ENCODE peak calls at places on chromosomes 6 and 20, in four cellular contexts. W is T47D; F is activated T-cell treated with anti-CD3 and anti-CD28 coated beads, Interleukin-2, amount 50 U/mL, for 72 hours; C is left lung. Z is an unnamed sample.

GRCh38 chr6:25005010-25005409 is 69.2 kb upstream of the RIPOR2 start:
- DNase-seq in W (no peak), F (no peak), C (no peak), Z (no peak)

GRCh38 chr6:161434921-161435411 is 161.1 kb upstream of the AGPAT4 start:
- DNase-seq in W (no peak), F (no peak), C (no peak), Z (peak)

GRCh38 chr6:105484238-105485161 is 81.6 kb upstream of the PREP start:
- DNase-seq in W (no peak), F (no peak), C (no peak), Z (peak)

GRCh38 chr20:52191436-52192295 is at the start of gene ZFP64:
- DNase-seq in C (peak), F (peak), W (peak), Z (peak)

GRCh38 chr20:48733296-48733790 is 94.5 kb downstream of the PREX1 start:
- DNase-seq in C (no peak), W (peak), F (no peak), Z (peak)

GRCh38 chr6:125918681-125919566 is 37.6 kb upstream of the HINT3 start:
- DNase-seq in C (no peak), W (no peak), F (peak), Z (peak)

GRCh38 chr20:63152322-63153253 is 63.3 kb downstream of the YTHDF1 start:
- DNase-seq in C (peak), F (no peak), W (no peak), Z (no peak)

GRCh38 chr6:31851485-31851832 is 11.2 kb downstream of the NEU1 start:
- DNase-seq in F (no peak), C (no peak), W (no peak), Z (no peak)

GRCh38 chr20:20303742-20304141 is 64.2 kb upstream of the INSM1 start:
- DNase-seq in W (no peak), C (no peak), F (no peak), Z (peak)

GRCh38 chr6:133290926-133291325 is 49.8 kb downstream of the EYA4 start:
- DNase-seq in W (no peak), C (no peak), F (no peak), Z (no peak)

GRCh38 chr6:157064502-157064901 is 258.8 kb downstream of the TMEM242 start:
- DNase-seq in C (no peak), W (no peak), F (no peak), Z (no peak)

GRCh38 chr20:33211817-33212424 is 5.2 kb upstream of the BPIFA3 start:
- DNase-seq in C (no peak), F (peak), W (peak), Z (peak)

GRCh38 chr6:31568537-31568961 is 3.5 kb upstream of the LTA start:
- DNase-seq in W (no peak), F (peak), C (no peak), Z (no peak)

GRCh38 chr20:35698298-35699126 is 640 bp downstream of the NFS1 start:
- DNase-seq in W (no peak), C (no peak), F (no peak), Z (peak)

GRCh38 chr6:96700931-96701330 is 136.3 kb downstream of the GPR63 start:
- DNase-seq in W (no peak), C (no peak), F (no peak), Z (no peak)

GRCh38 chr6:95143408-95144180 is 433.7 kb upstream of the MANEA start:
- DNase-seq in F (no peak), W (no peak), C (no peak), Z (no peak)

GRCh38 chr20:45945678-45946148 is 11.2 kb downstream of the PCIF1 start:
- DNase-seq in F (no peak), C (peak), W (no peak), Z (no peak)

GRCh38 chr6:75368151-75368779 is 83.7 kb upstream of the TMEM30A start:
- DNase-seq in F (no peak), C (no peak), W (peak), Z (no peak)

GRCh38 chr6:112501705-112502104 is 154.6 kb downstream of the RFPL4B start:
- DNase-seq in W (no peak), F (no peak), C (no peak), Z (peak)

GRCh38 chr6:166512567-166512966 is 73.9 kb downstream of the RAMACL start:
- DNase-seq in C (no peak), F (peak), W (no peak), Z (no peak)

GRCh38 chr20:10924628-10925266 is 250.9 kb upstream of the JAG1 start:
- DNase-seq in C (no peak), W (peak), F (no peak), Z (no peak)

GRCh38 chr6:148700713-148701392 is 46.0 kb upstream of the UST start:
- DNase-seq in W (peak), C (no peak), F (no peak), Z (peak)

GRCh38 chr6:39200498-39201020 is 28.7 kb downstream of the KCNK5 start:
- DNase-seq in C (no peak), F (no peak), W (no peak), Z (no peak)

GRCh38 chr6:27814665-27815424 is 97.4 kb downstream of the OR2B2 start:
- DNase-seq in F (peak), C (no peak), W (no peak), Z (peak)